ENCODE peak calls at places on chromosomes 2 and 18, in six cellular contexts. M, U, B, E, T and O are unnamed samples.

GRCh38 chr2:128838244-128838643 is 519.6 kb upstream of the HS6ST1 start:
- DNase-seq in M (no peak), U (no peak), B (no peak), E (no peak), T (no peak), O (no peak)

GRCh38 chr2:12451726-12452125 is 265.0 kb upstream of the TRIB2 start:
- DNase-seq in M (no peak), U (no peak), B (peak), E (no peak), T (no peak), O (no peak)

GRCh38 chr2:167718560-167718959 is 528.8 kb downstream of the STK39 start:
- DNase-seq in M (no peak), U (no peak), B (no peak), E (no peak), T (no peak), O (no peak)

GRCh38 chr2:180706694-180707093 is 273.7 kb upstream of the UBE2E3 start:
- DNase-seq in M (no peak), U (no peak), B (no peak), E (no peak), T (no peak), O (no peak)

GRCh38 chr18:70931942-70932814 is 643.3 kb downstream of the SOCS6 start:
- DNase-seq in M (no peak), U (no peak), B (peak), E (no peak), T (peak), O (no peak)

GRCh38 chr2:123051136-123051535 is 974.0 kb upstream of the CNTNAP5 start:
- DNase-seq in M (no peak), U (no peak), B (no peak), E (no peak), T (no peak), O (no peak)

GRCh38 chr2:152098033-152098797 is 629 bp downstream of the CACNB4 start:
- DNase-seq in M (peak), U (peak), B (no peak), E (peak), T (no peak), O (no peak)

GRCh38 chr2:217797170-217797569 is 205.6 kb downstream of the TNS1 start:
- DNase-seq in M (peak), U (no peak), B (no peak), E (no peak), T (no peak), O (no peak)

GRCh38 chr2:135586148-135586547 is 54.9 kb downstream of the R3HDM1 start:
- DNase-seq in M (no peak), U (no peak), B (no peak), E (peak), T (peak), O (no peak)

GRCh38 chr2:191049728-191050639 is 36.0 kb upstream of the STAT1 start:
- DNase-seq in M (no peak), U (no peak), B (no peak), E (peak), T (peak), O (no peak)

GRCh38 chr2:236680461-236680860 is 110.8 kb downstream of the ACKR3 start:
- DNase-seq in M (no peak), U (no peak), B (no peak), E (no peak), T (no peak), O (no peak)

GRCh38 chr2:133248264-133248663 is 320.0 kb downstream of the NCKAP5 start:
- DNase-seq in M (no peak), U (no peak), B (no peak), E (no peak), T (no peak), O (no peak)

GRCh38 chr2:74552914-74553811 is 579 bp downstream of the LOXL3 start:
- DNase-seq in M (no peak), U (peak), B (no peak), E (peak), T (no peak), O (peak)

GRCh38 chr2:53767405-53768232 is at the start of gene CHAC2:
- DNase-seq in M (peak), U (peak), B (peak), E (peak), T (peak), O (peak)

GRCh38 chr2:120845281-120845680 is 109.6 kb downstream of the GLI2 start:
- DNase-seq in M (no peak), U (no peak), B (no peak), E (no peak), T (no peak), O (no peak)

GRCh38 chr18:13436596-13436995 is 218.0 kb downstream of the LDLRAD4 start:
- DNase-seq in M (no peak), U (no peak), B (peak), E (no peak), T (no peak), O (no peak)

GRCh38 chr2:236215761-236216333 is 47.7 kb upstream of the GBX2 start:
- DNase-seq in M (no peak), U (no peak), B (no peak), E (no peak), T (no peak), O (no peak)

GRCh38 chr2:37582911-37583310 is 88.5 kb downstream of the CDC42EP3 start:
- DNase-seq in M (no peak), U (no peak), B (no peak), E (no peak), T (no peak), O (no peak)

GRCh38 chr2:230416061-230416721 is at the start of gene SP100:
- DNase-seq in M (peak), U (peak), B (peak), E (no peak), T (peak), O (no peak)
- H3K4me3 ChIP-seq in M (peak), U (peak), B (peak), E (no peak), T (peak), O (no peak)

DNA sequence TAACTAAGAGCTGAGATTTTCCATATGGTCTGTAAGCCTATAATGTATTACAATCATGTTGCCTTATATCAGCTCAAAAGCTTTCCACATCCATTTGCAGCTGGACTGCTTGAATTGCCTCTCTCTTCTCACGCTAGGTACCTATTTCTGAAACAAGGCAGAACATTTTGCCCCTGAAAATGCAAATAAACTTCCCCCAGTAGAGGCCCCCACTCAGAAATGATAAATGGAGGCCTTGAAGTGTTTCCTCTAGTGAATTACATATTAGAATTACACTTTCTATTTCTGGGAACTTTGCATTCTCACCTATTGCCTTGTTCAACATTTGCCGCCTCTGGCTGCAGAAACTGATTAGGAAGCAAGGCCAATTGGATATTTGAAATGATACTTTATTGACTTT is 505.7 kb downstream of the LRRTM4 start:
- DNase-seq in M (no peak), U (no peak), B (no peak), E (no peak), T (no peak), O (no peak)
- H3K27ac ChIP-seq in M (no peak), U (no peak), B (no peak), E (no peak), T (no peak), O (no peak)

GRCh38 chr2:636649-637405 is 40.4 kb downstream of the TMEM18 start:
- DNase-seq in M (peak), U (peak), B (peak), E (peak), T (peak), O (peak)
- H3K4me3 ChIP-seq in M (peak), U (peak), B (no peak), E (no peak), T (no peak), O (no peak)

DNA sequence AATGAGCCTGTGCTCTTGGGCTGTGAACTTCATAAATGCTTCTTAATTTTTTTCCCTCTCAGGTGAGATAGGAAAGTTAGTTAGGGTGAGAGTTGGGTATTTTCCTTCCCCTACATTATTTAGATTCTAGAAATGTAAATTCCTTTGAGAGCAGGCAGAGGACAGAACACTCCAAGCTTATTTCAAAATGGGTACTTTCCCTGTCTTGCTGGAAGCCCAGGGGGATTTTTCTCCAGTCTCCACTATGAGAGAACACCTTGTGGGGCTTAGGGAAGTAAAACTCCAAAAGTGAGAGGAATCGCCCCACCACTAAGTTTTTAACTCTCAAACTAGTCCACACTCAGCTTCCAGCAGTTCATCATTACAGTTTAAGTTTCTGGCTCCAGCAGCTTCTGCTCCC is 253.2 kb upstream of the CTAGE1 start:
- DNase-seq in M (no peak), U (no peak), B (no peak), E (no peak), T (no peak), O (no peak)
- H3K27ac ChIP-seq in M (no peak), U (no peak), B (no peak), E (no peak), T (no peak), O (no peak)

GRCh38 chr18:63113899-63114565 is 205.5 kb downstream of the BCL2 start:
- DNase-seq in M (no peak), U (no peak), B (no peak), E (no peak), T (no peak), O (no peak)

GRCh38 chr18:63109789-63110188 is 209.8 kb downstream of the BCL2 start:
- DNase-seq in M (no peak), U (no peak), B (no peak), E (no peak), T (no peak), O (no peak)

GRCh38 chr18:63111549-63112402 is 207.8 kb downstream of the BCL2 start:
- DNase-seq in M (no peak), U (no peak), B (no peak), E (no peak), T (peak), O (no peak)

GRCh38 chr18:63107931-63108330 is 211.6 kb downstream of the BCL2 start:
- DNase-seq in M (no peak), U (no peak), B (no peak), E (no peak), T (no peak), O (no peak)

DNA sequence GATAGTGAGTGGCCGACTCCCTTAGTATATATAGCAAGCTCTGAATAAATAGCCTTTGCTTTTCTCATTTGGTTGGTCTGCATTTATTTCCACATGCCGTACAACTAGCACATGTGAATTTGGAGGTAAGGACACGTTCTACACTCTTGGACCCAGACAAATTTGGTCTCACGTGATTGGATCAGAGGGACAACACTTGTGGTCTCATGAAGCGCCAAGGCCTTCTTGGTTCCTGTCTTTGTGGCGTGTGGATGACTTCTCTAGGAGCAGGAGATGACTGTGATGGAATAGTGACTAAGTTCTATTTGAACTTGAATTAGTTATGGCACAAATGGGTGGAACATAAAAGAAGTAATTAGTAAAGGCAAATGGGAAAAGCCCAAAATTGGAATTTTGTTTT is 206.9 kb downstream of the BCL2 start:
- DNase-seq in M (no peak), U (no peak), B (no peak), E (no peak), T (no peak), O (no peak)
- H3K4me3 ChIP-seq in M (no peak), U (no peak), B (no peak), E (no peak), T (no peak), O (no peak)

DNA sequence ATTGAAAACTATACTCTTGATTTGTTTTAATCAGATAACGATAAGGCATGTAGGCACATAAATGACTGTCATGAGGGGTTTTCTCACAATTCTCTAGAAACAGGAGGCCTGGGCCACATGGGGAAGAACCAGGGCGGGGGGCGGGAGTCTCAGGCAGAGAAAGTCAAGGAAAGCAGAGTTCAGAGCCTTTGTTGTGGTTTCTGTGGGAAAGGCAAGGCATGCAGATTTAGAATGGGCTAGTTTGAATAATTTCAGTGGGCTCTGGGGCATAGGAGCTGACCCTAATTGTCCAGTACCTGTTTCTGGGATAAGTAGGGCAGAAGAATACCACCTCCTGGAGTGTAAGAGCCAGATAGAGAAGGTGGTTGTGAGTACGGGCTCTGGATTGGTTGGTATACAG is 41.4 kb upstream of the CYRIA start:
- DNase-seq in M (no peak), U (no peak), B (no peak), E (no peak), T (no peak), O (no peak)
- H3K27ac ChIP-seq in M (no peak), U (no peak), B (no peak), E (no peak), T (no peak), O (no peak)

GRCh38 chr18:32730068-32730467 is 42.8 kb downstream of the KLHL14 start:
- DNase-seq in M (no peak), U (no peak), B (no peak), E (no peak), T (no peak), O (no peak)
- H3K4me3 ChIP-seq in M (peak), U (peak), B (peak), E (no peak), T (peak), O (no peak)

GRCh38 chr2:7013761-7014160 is 96.5 kb downstream of the RNF144A start:
- DNase-seq in M (no peak), U (no peak), B (no peak), E (no peak), T (no peak), O (no peak)
- H3K27ac ChIP-seq in M (no peak), U (no peak), B (no peak), E (no peak), T (no peak), O (no peak)